ENCODE peak calls at places on chromosomes 12 and 14, in ten cellular contexts. N, D, T, S, B, U, A, J, Z and P are unnamed samples.

GRCh38 chr12:14656846-14657245 is 39.6 kb downstream of the GUCY2C start:
- DNase-seq in N (no peak), D (no peak), T (no peak), S (no peak), B (no peak), U (no peak), A (no peak), J (no peak), Z (no peak), P (no peak)

GRCh38 chr14:72715910-72716268 is 178.0 kb downstream of the DPF3 start:
- DNase-seq in N (no peak), D (no peak), T (no peak), S (no peak), B (no peak), U (no peak), A (no peak), J (no peak), Z (no peak), P (no peak)

GRCh38 chr14:54627718-54628345 is 60.9 kb downstream of the SAMD4A start:
- DNase-seq in N (peak), D (peak), T (no peak), S (peak), B (peak), U (no peak), A (no peak), J (peak), Z (no peak), P (no peak)

GRCh38 chr12:94427520-94428381 is 31.9 kb downstream of the CEP83 start:
- DNase-seq in N (peak), D (peak), T (no peak), S (no peak), B (no peak), U (no peak), A (peak), J (peak), Z (no peak), P (no peak)

GRCh38 chr14:85934886-85935254 is 404.9 kb downstream of the FLRT2 start:
- DNase-seq in N (peak), D (no peak), T (no peak), S (no peak), B (peak), U (no peak), A (no peak), J (peak), Z (no peak), P (no peak)

GRCh38 chr12:29620030-29620429 is 122.5 kb upstream of the OVCH1 start:
- DNase-seq in N (no peak), D (no peak), T (no peak), S (no peak), B (no peak), U (no peak), A (no peak), J (no peak), Z (no peak), P (no peak)

GRCh38 chr12:48002773-48003218 is 1.5 kb downstream of the COL2A1 start:
- DNase-seq in N (peak), D (peak), T (no peak), S (no peak), B (no peak), U (no peak), A (peak), J (peak), Z (no peak), P (peak)

GRCh38 chr14:68969278-68969677 is 9.8 kb downstream of the ACTN1 start:
- DNase-seq in N (no peak), D (no peak), T (no peak), S (no peak), B (no peak), U (no peak), A (no peak), J (no peak), Z (no peak), P (no peak)

GRCh38 chr14:96016761-96017160 is 22.4 kb upstream of the C14orf132 start:
- DNase-seq in N (peak), D (no peak), T (peak), S (no peak), B (no peak), U (no peak), A (peak), J (peak), Z (no peak), P (no peak)

GRCh38 chr12:30884804-30885203 is 41.7 kb upstream of the TSPAN11 start:
- DNase-seq in N (no peak), D (no peak), T (no peak), S (no peak), B (no peak), U (no peak), A (no peak), J (no peak), Z (no peak), P (no peak)

GRCh38 chr12:46267618-46268348 is 1.1 kb downstream of the SLC38A1 start:
- DNase-seq in N (peak), D (peak), T (peak), S (peak), B (peak), U (peak), A (peak), J (peak), Z (no peak), P (peak)

GRCh38 chr14:50775357-50775756 is 55.6 kb downstream of the NIN start:
- DNase-seq in N (peak), D (peak), T (no peak), S (no peak), B (no peak), U (peak), A (no peak), J (peak), Z (no peak), P (no peak)

GRCh38 chr14:64865992-64866391 is 13.7 kb downstream of the SPTB start:
- DNase-seq in N (no peak), D (no peak), T (no peak), S (no peak), B (no peak), U (no peak), A (no peak), J (no peak), Z (no peak), P (no peak)